ENCODE peak calls at places on chromosomes 13 and 19, in eight cellular contexts. One of them, this sample, is unnamed.

GRCh38 chr19:7673995-7674667 is 2.8 kb upstream of the MCEMP1 start:
- DNase-seq in CD4-positive, alpha-beta memory T cell: no peak
- DNase-seq in astrocyte: peak; percentile 22
- DNase-seq in PC-9: peak; percentile 66
- DNase-seq in breast epithelium: no peak
- DNase-seq in dorsolateral prefrontal cortex: peak; percentile 65
- DNase-seq in esophagus muscularis mucosa: peak; percentile 93
- DNase-seq in CD4-positive, CD25-positive, alpha-beta regulatory T cell: no peak
- DNase-seq in this sample: peak; percentile 20

GRCh38 chr13:27028683-27029480 is 142.7 kb downstream of the USP12 start:
- DNase-seq in esophagus muscularis mucosa: no peak
- DNase-seq in CD4-positive, CD25-positive, alpha-beta regulatory T cell: no peak
- DNase-seq in breast epithelium: no peak
- DNase-seq in CD4-positive, alpha-beta memory T cell: no peak
- DNase-seq in dorsolateral prefrontal cortex: no peak
- DNase-seq in PC-9: no peak
- DNase-seq in astrocyte: no peak
- DNase-seq in this sample: no peak

GRCh38 chr13:51552027-51552426 is 32.2 kb upstream of the WDFY2 start:
- DNase-seq in PC-9: no peak
- DNase-seq in CD4-positive, CD25-positive, alpha-beta regulatory T cell: no peak
- DNase-seq in esophagus muscularis mucosa: no peak
- DNase-seq in dorsolateral prefrontal cortex: no peak
- DNase-seq in CD4-positive, alpha-beta memory T cell: no peak
- DNase-seq in breast epithelium: no peak
- DNase-seq in astrocyte: no peak
- DNase-seq in this sample: no peak

GRCh38 chr19:13029893-13030292 is 34.6 kb downstream of the NFIX start:
- DNase-seq in breast epithelium: no peak
- DNase-seq in PC-9: no peak
- DNase-seq in dorsolateral prefrontal cortex: peak; percentile 78
- DNase-seq in esophagus muscularis mucosa: no peak
- DNase-seq in CD4-positive, CD25-positive, alpha-beta regulatory T cell: no peak
- DNase-seq in CD4-positive, alpha-beta memory T cell: no peak
- DNase-seq in astrocyte: no peak
- DNase-seq in this sample: no peak

GRCh38 chr13:110116072-110116487 is 190.9 kb downstream of the COL4A1 start:
- DNase-seq in astrocyte: no peak
- DNase-seq in CD4-positive, alpha-beta memory T cell: no peak
- DNase-seq in breast epithelium: no peak
- DNase-seq in CD4-positive, CD25-positive, alpha-beta regulatory T cell: peak; percentile 10
- DNase-seq in esophagus muscularis mucosa: no peak
- DNase-seq in PC-9: no peak
- DNase-seq in dorsolateral prefrontal cortex: no peak
- DNase-seq in this sample: peak; percentile 73

GRCh38 chr19:1704339-1704738 is 49.0 kb upstream of the ONECUT3 start:
- DNase-seq in PC-9: no peak
- DNase-seq in CD4-positive, alpha-beta memory T cell: no peak
- DNase-seq in CD4-positive, CD25-positive, alpha-beta regulatory T cell: no peak
- DNase-seq in breast epithelium: no peak
- DNase-seq in dorsolateral prefrontal cortex: no peak
- DNase-seq in esophagus muscularis mucosa: no peak
- DNase-seq in astrocyte: no peak
- DNase-seq in this sample: no peak

GRCh38 chr13:48843630-48844380 is 131.9 kb upstream of the FNDC3A start:
- DNase-seq in esophagus muscularis mucosa: peak; percentile 70
- DNase-seq in dorsolateral prefrontal cortex: no peak
- DNase-seq in PC-9: no peak
- DNase-seq in CD4-positive, CD25-positive, alpha-beta regulatory T cell: no peak
- DNase-seq in astrocyte: no peak
- DNase-seq in CD4-positive, alpha-beta memory T cell: no peak
- DNase-seq in breast epithelium: no peak
- DNase-seq in this sample: no peak

GRCh38 chr13:50594276-50594970 is 249.1 kb downstream of the DLEU7 start:
- DNase-seq in astrocyte: no peak
- DNase-seq in PC-9: no peak
- DNase-seq in dorsolateral prefrontal cortex: no peak
- DNase-seq in CD4-positive, CD25-positive, alpha-beta regulatory T cell: no peak
- DNase-seq in esophagus muscularis mucosa: no peak
- DNase-seq in CD4-positive, alpha-beta memory T cell: no peak
- DNase-seq in breast epithelium: no peak
- DNase-seq in this sample: no peak

GRCh38 chr19:43362179-43362578 is 8.7 kb downstream of the CD177 start:
- DNase-seq in breast epithelium: no peak
- DNase-seq in esophagus muscularis mucosa: no peak
- DNase-seq in astrocyte: peak; percentile 45
- DNase-seq in dorsolateral prefrontal cortex: no peak
- DNase-seq in PC-9: no peak
- DNase-seq in CD4-positive, alpha-beta memory T cell: no peak
- DNase-seq in CD4-positive, CD25-positive, alpha-beta regulatory T cell: no peak
- DNase-seq in this sample: no peak

GRCh38 chr13:98571955-98572662 is 4.8 kb downstream of the STK24 start:
- DNase-seq in astrocyte: peak; percentile 32
- DNase-seq in CD4-positive, alpha-beta memory T cell: peak; percentile 68
- DNase-seq in PC-9: peak; percentile 84
- DNase-seq in breast epithelium: no peak
- DNase-seq in esophagus muscularis mucosa: no peak
- DNase-seq in CD4-positive, CD25-positive, alpha-beta regulatory T cell: no peak
- DNase-seq in dorsolateral prefrontal cortex: no peak
- DNase-seq in this sample: no peak

GRCh38 chr19:2627319-2627829 is 75.1 kb downstream of the GNG7 start:
- DNase-seq in esophagus muscularis mucosa: peak; percentile 95
- DNase-seq in astrocyte: peak; percentile 97
- DNase-seq in PC-9: peak; percentile 91
- DNase-seq in CD4-positive, CD25-positive, alpha-beta regulatory T cell: no peak
- DNase-seq in dorsolateral prefrontal cortex: peak; percentile 75
- DNase-seq in CD4-positive, alpha-beta memory T cell: peak; percentile 38
- DNase-seq in breast epithelium: peak; percentile 88
- DNase-seq in this sample: peak; percentile 94

GRCh38 chr19:1275976-1276619 is 768 bp downstream of the FAM174C start:
- DNase-seq in esophagus muscularis mucosa: no peak
- DNase-seq in breast epithelium: no peak
- DNase-seq in CD4-positive, CD25-positive, alpha-beta regulatory T cell: no peak
- DNase-seq in CD4-positive, alpha-beta memory T cell: no peak
- DNase-seq in dorsolateral prefrontal cortex: no peak
- DNase-seq in astrocyte: no peak
- DNase-seq in PC-9: no peak
- DNase-seq in this sample: no peak

GRCh38 chr13:21675095-21676007 is 4.5 kb downstream of the FGF9 start:
- DNase-seq in astrocyte: no peak
- DNase-seq in PC-9: no peak
- DNase-seq in CD4-positive, alpha-beta memory T cell: peak; percentile 65
- DNase-seq in breast epithelium: no peak
- DNase-seq in dorsolateral prefrontal cortex: peak; percentile 66
- DNase-seq in esophagus muscularis mucosa: no peak
- DNase-seq in CD4-positive, CD25-positive, alpha-beta regulatory T cell: peak; percentile 41
- DNase-seq in this sample: peak; percentile 59

GRCh38 chr19:12990853-12991252 is 4.4 kb upstream of the NFIX start:
- DNase-seq in dorsolateral prefrontal cortex: no peak
- DNase-seq in CD4-positive, alpha-beta memory T cell: no peak
- DNase-seq in astrocyte: no peak
- DNase-seq in CD4-positive, CD25-positive, alpha-beta regulatory T cell: no peak
- DNase-seq in PC-9: no peak
- DNase-seq in breast epithelium: no peak
- DNase-seq in esophagus muscularis mucosa: no peak
- DNase-seq in this sample: no peak

GRCh38 chr13:76808927-76809326 is 77.3 kb downstream of the KCTD12 start:
- DNase-seq in dorsolateral prefrontal cortex: no peak
- DNase-seq in PC-9: no peak
- DNase-seq in breast epithelium: no peak
- DNase-seq in CD4-positive, CD25-positive, alpha-beta regulatory T cell: no peak
- DNase-seq in esophagus muscularis mucosa: no peak
- DNase-seq in astrocyte: no peak
- DNase-seq in CD4-positive, alpha-beta memory T cell: no peak
- DNase-seq in this sample: no peak

GRCh38 chr13:71625694-71626093 is 241.3 kb downstream of the DACH1 start:
- DNase-seq in PC-9: no peak
- DNase-seq in dorsolateral prefrontal cortex: no peak
- DNase-seq in CD4-positive, alpha-beta memory T cell: no peak
- DNase-seq in esophagus muscularis mucosa: no peak
- DNase-seq in CD4-positive, CD25-positive, alpha-beta regulatory T cell: no peak
- DNase-seq in astrocyte: peak; percentile 62
- DNase-seq in breast epithelium: no peak
- DNase-seq in this sample: peak; percentile 54

GRCh38 chr19:14441041-14441938 is 8.2 kb downstream of the PKN1 start:
- DNase-seq in breast epithelium: no peak
- DNase-seq in PC-9: no peak
- DNase-seq in CD4-positive, CD25-positive, alpha-beta regulatory T cell: no peak
- DNase-seq in esophagus muscularis mucosa: no peak
- DNase-seq in CD4-positive, alpha-beta memory T cell: no peak
- DNase-seq in dorsolateral prefrontal cortex: no peak
- DNase-seq in astrocyte: no peak
- DNase-seq in this sample: no peak

GRCh38 chr13:60591348-60591747 is 194.3 kb downstream of the TDRD3 start:
- DNase-seq in breast epithelium: no peak
- DNase-seq in CD4-positive, CD25-positive, alpha-beta regulatory T cell: no peak
- DNase-seq in CD4-positive, alpha-beta memory T cell: no peak
- DNase-seq in esophagus muscularis mucosa: no peak
- DNase-seq in PC-9: no peak
- DNase-seq in dorsolateral prefrontal cortex: no peak
- DNase-seq in astrocyte: peak; percentile 98
- DNase-seq in this sample: peak; percentile 86

GRCh38 chr19:2962018-2962670 is 15.2 kb upstream of the TLE6 start:
- DNase-seq in CD4-positive, alpha-beta memory T cell: peak; percentile 75
- DNase-seq in dorsolateral prefrontal cortex: no peak
- DNase-seq in astrocyte: peak; percentile 39
- DNase-seq in esophagus muscularis mucosa: peak; percentile 95
- DNase-seq in CD4-positive, CD25-positive, alpha-beta regulatory T cell: peak; percentile 75
- DNase-seq in breast epithelium: no peak
- DNase-seq in PC-9: peak; percentile 36
- DNase-seq in this sample: peak; percentile 85

GRCh38 chr19:45484273-45484945 is 12.4 kb downstream of the RTN2 start:
- DNase-seq in PC-9: no peak
- DNase-seq in dorsolateral prefrontal cortex: no peak
- DNase-seq in esophagus muscularis mucosa: no peak
- DNase-seq in CD4-positive, alpha-beta memory T cell: no peak
- DNase-seq in CD4-positive, CD25-positive, alpha-beta regulatory T cell: no peak
- DNase-seq in astrocyte: no peak
- DNase-seq in breast epithelium: no peak
- DNase-seq in this sample: peak; percentile 60

GRCh38 chr13:75489502-75490263 is 7.7 kb upstream of the TBC1D4 start:
- DNase-seq in dorsolateral prefrontal cortex: no peak
- DNase-seq in CD4-positive, CD25-positive, alpha-beta regulatory T cell: no peak
- DNase-seq in breast epithelium: no peak
- DNase-seq in esophagus muscularis mucosa: no peak
- DNase-seq in PC-9: peak; percentile 82
- DNase-seq in CD4-positive, alpha-beta memory T cell: no peak
- DNase-seq in astrocyte: peak; percentile 75
- DNase-seq in this sample: no peak

GRCh38 chr19:14467816-14468215 is 7.3 kb downstream of the PTGER1 start:
- DNase-seq in breast epithelium: no peak
- DNase-seq in astrocyte: no peak
- DNase-seq in esophagus muscularis mucosa: no peak
- DNase-seq in CD4-positive, CD25-positive, alpha-beta regulatory T cell: no peak
- DNase-seq in PC-9: peak; percentile 51
- DNase-seq in dorsolateral prefrontal cortex: no peak
- DNase-seq in CD4-positive, alpha-beta memory T cell: no peak
- DNase-seq in this sample: no peak

DNA sequence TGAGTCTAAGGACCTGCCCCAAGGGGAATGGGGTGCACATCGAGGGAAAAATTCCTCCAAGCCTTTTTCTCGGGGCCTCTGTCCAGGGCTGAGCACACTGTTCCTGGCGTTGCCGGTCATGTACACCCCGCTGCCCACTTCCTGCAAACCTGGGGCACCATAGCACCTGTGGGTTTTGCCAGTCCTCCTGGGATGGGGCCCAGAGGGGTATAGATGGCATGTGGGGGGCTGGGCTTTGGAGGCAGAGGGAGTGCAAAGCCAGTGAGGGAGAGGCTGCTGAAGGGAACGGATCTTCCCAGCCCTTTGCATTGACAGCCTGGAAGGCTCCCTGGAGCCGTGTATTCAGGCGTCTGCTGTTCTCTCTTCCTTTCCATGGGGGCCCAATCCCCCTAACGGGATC is 187.3 kb downstream of the ZNF536 start:
- DNase-seq in breast epithelium: no peak
- DNase-seq in PC-9: no peak
- DNase-seq in esophagus muscularis mucosa: no peak
- DNase-seq in CD4-positive, alpha-beta memory T cell: no peak
- DNase-seq in CD4-positive, CD25-positive, alpha-beta regulatory T cell: no peak
- DNase-seq in astrocyte: no peak
- DNase-seq in dorsolateral prefrontal cortex: no peak
- DNase-seq in this sample: no peak
- H3K27me3 ChIP-seq in breast epithelium: peaks cover 20% of the 10 kb centered on the region
- H3K27me3 ChIP-seq in PC-9: peaks cover 80% of the 10 kb centered on the region
- H3K27me3 ChIP-seq in esophagus muscularis mucosa: no peaks in the 10 kb centered on the region
- H3K27me3 ChIP-seq in CD4-positive, alpha-beta memory T cell: no peaks in the 10 kb centered on the region
- H3K27me3 ChIP-seq in CD4-positive, CD25-positive, alpha-beta regulatory T cell: no peaks in the 10 kb centered on the region
- H3K27me3 ChIP-seq in astrocyte: no peaks in the 10 kb centered on the region
- H3K27me3 ChIP-seq in dorsolateral prefrontal cortex: no peaks in the 10 kb centered on the region
- H3K27me3 ChIP-seq in this sample: peaks cover 5% of the 10 kb centered on the region

DNA sequence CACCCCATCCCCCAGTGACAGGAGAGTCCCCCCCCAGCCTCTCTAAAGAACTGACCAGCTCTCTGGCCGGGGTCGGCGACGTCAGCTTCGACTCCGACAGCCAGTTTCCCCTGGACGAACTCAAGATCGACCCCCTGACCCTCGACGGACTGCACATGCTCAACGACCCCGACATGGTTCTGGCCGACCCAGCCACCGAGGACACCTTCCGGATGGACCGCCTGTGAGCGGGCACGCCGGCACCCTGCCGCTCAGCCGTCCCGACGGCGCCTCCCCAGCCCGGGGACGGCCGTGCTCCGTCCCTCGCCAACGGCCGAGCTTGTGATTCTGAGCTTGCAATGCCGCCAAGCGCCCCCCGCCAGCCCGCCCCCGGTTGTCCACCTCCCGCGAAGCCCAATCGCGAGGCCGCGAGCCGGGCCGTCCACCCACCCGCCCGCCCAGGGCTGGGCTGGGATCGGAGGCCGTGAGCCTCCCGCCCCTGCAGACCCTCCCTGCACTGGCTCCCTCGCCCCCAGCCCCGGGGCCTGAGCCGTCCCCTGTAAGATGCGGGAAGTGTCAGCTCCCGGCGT is 13.9 kb downstream of the COMP start:
- DNase-seq in dorsolateral prefrontal cortex: no peak
- DNase-seq in astrocyte: no peak
- DNase-seq in breast epithelium: no peak
- DNase-seq in PC-9: no peak
- DNase-seq in CD4-positive, alpha-beta memory T cell: no peak
- DNase-seq in CD4-positive, CD25-positive, alpha-beta regulatory T cell: no peak
- DNase-seq in esophagus muscularis mucosa: no peak
- DNase-seq in this sample: no peak
- H3K27me3 ChIP-seq in dorsolateral prefrontal cortex: no peaks in the 10 kb centered on the region
- H3K27me3 ChIP-seq in astrocyte: peaks cover 6% of the 10 kb centered on the region
- H3K27me3 ChIP-seq in breast epithelium: no peaks in the 10 kb centered on the region
- H3K27me3 ChIP-seq in PC-9: no peaks in the 10 kb centered on the region
- H3K27me3 ChIP-seq in CD4-positive, alpha-beta memory T cell: no peaks in the 10 kb centered on the region
- H3K27me3 ChIP-seq in CD4-positive, CD25-positive, alpha-beta regulatory T cell: no peaks in the 10 kb centered on the region
- H3K27me3 ChIP-seq in esophagus muscularis mucosa: no peaks in the 10 kb centered on the region
- H3K27me3 ChIP-seq in this sample: peaks cover 45% of the 10 kb centered on the region

GRCh38 chr13:112335135-112335534 is 41.0 kb upstream of the SPACA7 start:
- DNase-seq in CD4-positive, alpha-beta memory T cell: no peak
- DNase-seq in astrocyte: no peak
- DNase-seq in dorsolateral prefrontal cortex: no peak
- DNase-seq in PC-9: no peak
- DNase-seq in CD4-positive, CD25-positive, alpha-beta regulatory T cell: no peak
- DNase-seq in esophagus muscularis mucosa: no peak
- DNase-seq in breast epithelium: no peak
- DNase-seq in this sample: no peak
- H3K27me3 ChIP-seq in CD4-positive, alpha-beta memory T cell: no peaks in the 10 kb centered on the region
- H3K27me3 ChIP-seq in astrocyte: no peaks in the 10 kb centered on the region
- H3K27me3 ChIP-seq in dorsolateral prefrontal cortex: peaks cover 42% of the 10 kb centered on the region
- H3K27me3 ChIP-seq in PC-9: peaks cover 87% of the 10 kb centered on the region
- H3K27me3 ChIP-seq in CD4-positive, CD25-positive, alpha-beta regulatory T cell: peaks cover 6% of the 10 kb centered on the region
- H3K27me3 ChIP-seq in esophagus muscularis mucosa: peaks cover 17% of the 10 kb centered on the region
- H3K27me3 ChIP-seq in breast epithelium: peaks cover 45% of the 10 kb centered on the region
- H3K27me3 ChIP-seq in this sample: peaks cover 19% of the 10 kb centered on the region

GRCh38 chr19:5564930-5565329 is 2.8 kb downstream of the TINCR start:
- DNase-seq in astrocyte: no peak
- DNase-seq in breast epithelium: no peak
- DNase-seq in PC-9: no peak
- DNase-seq in CD4-positive, alpha-beta memory T cell: no peak
- DNase-seq in CD4-positive, CD25-positive, alpha-beta regulatory T cell: no peak
- DNase-seq in esophagus muscularis mucosa: no peak
- DNase-seq in dorsolateral prefrontal cortex: no peak
- DNase-seq in this sample: no peak
- H3K27me3 ChIP-seq in astrocyte: peaks cover 24% of the 10 kb centered on the region
- H3K27me3 ChIP-seq in breast epithelium: peaks cover 14% of the 10 kb centered on the region
- H3K27me3 ChIP-seq in PC-9: peaks cover 6% of the 10 kb centered on the region
- H3K27me3 ChIP-seq in CD4-positive, alpha-beta memory T cell: peaks cover 10% of the 10 kb centered on the region
- H3K27me3 ChIP-seq in CD4-positive, CD25-positive, alpha-beta regulatory T cell: peaks cover 5% of the 10 kb centered on the region
- H3K27me3 ChIP-seq in esophagus muscularis mucosa: peaks cover 5% of the 10 kb centered on the region
- H3K27me3 ChIP-seq in dorsolateral prefrontal cortex: peaks cover 8% of the 10 kb centered on the region
- H3K27me3 ChIP-seq in this sample: peaks cover 30% of the 10 kb centered on the region